ENCODE peak calls at places on chromosomes 11 and 22, in seven cellular contexts. One of them, this sample, is unnamed.

GRCh38 chr22:46472722-46473016 is 64.8 kb downstream of the CELSR1 start:
- DNase-seq in WTC11: no peak
- DNase-seq in H9: no peak
- DNase-seq in left kidney: no peak
- DNase-seq in anterior cingulate cortex: no peak
- DNase-seq in GM12865: no peak
- DNase-seq in Daoy: no peak
- DNase-seq in this sample: no peak

GRCh38 chr11:110295487-110296225 is 758 bp downstream of the RDX start:
- DNase-seq in WTC11: peak
- DNase-seq in H9: peak
- DNase-seq in left kidney: peak
- DNase-seq in anterior cingulate cortex: peak
- DNase-seq in GM12865: peak
- DNase-seq in Daoy: peak
- DNase-seq in this sample: peak

GRCh38 chr11:119371778-119372182 is 9.7 kb downstream of the USP2 start:
- DNase-seq in WTC11: no peak
- DNase-seq in H9: peak
- DNase-seq in left kidney: peak
- DNase-seq in anterior cingulate cortex: peak
- DNase-seq in GM12865: no peak
- DNase-seq in Daoy: peak
- DNase-seq in this sample: peak

GRCh38 chr22:39898997-39899396 is 1.9 kb upstream of the GRAP2 start:
- DNase-seq in WTC11: no peak
- DNase-seq in H9: no peak
- DNase-seq in left kidney: no peak
- DNase-seq in anterior cingulate cortex: no peak
- DNase-seq in GM12865: peak
- DNase-seq in Daoy: no peak
- DNase-seq in this sample: peak

GRCh38 chr11:64298966-64299846 is 952 bp upstream of the CATSPERZ start:
- DNase-seq in WTC11: peak
- DNase-seq in H9: no peak
- DNase-seq in left kidney: peak
- DNase-seq in anterior cingulate cortex: peak
- DNase-seq in GM12865: no peak
- DNase-seq in Daoy: peak
- DNase-seq in this sample: peak

GRCh38 chr11:70505331-70505731 is 107.0 kb downstream of the CTTN start:
- DNase-seq in WTC11: no peak
- DNase-seq in H9: no peak
- DNase-seq in left kidney: no peak
- DNase-seq in anterior cingulate cortex: no peak
- DNase-seq in GM12865: no peak
- DNase-seq in Daoy: no peak
- DNase-seq in this sample: no peak

GRCh38 chr11:76605338-76606074 is 65.0 kb downstream of the LRRC32 start:
- DNase-seq in WTC11: no peak
- DNase-seq in H9: no peak
- DNase-seq in left kidney: no peak
- DNase-seq in anterior cingulate cortex: no peak
- DNase-seq in GM12865: no peak
- DNase-seq in Daoy: no peak
- DNase-seq in this sample: no peak

GRCh38 chr11:22341582-22341919 is 3.4 kb downstream of the SLC17A6 start:
- DNase-seq in WTC11: peak
- DNase-seq in H9: peak
- DNase-seq in left kidney: no peak
- DNase-seq in anterior cingulate cortex: no peak
- DNase-seq in GM12865: no peak
- DNase-seq in Daoy: no peak
- DNase-seq in this sample: no peak

GRCh38 chr11:80280737-80281136 is 839.9 kb upstream of the TENM4 start:
- DNase-seq in WTC11: no peak
- DNase-seq in H9: no peak
- DNase-seq in left kidney: no peak
- DNase-seq in anterior cingulate cortex: no peak
- DNase-seq in GM12865: no peak
- DNase-seq in Daoy: no peak
- DNase-seq in this sample: peak